ENCODE peak calls at places on chromosomes 16 and 17, in six cellular contexts. H is effector memory CD4-positive, alpha-beta T cell; N is CD8-positive, alpha-beta T cell; E is upper lobe of left lung; R is heart right ventricle; F is brain microvascular endothelial cell. L is an unnamed sample.

GRCh38 chr16:80710918-80711317 is 93.5 kb downstream of the CDYL2 start:
- DNase-seq in E (no peak), R (no peak), F (no peak), N (no peak), H (no peak), L (no peak)

GRCh38 chr17:2849327-2849670 is 53.1 kb downstream of the RAP1GAP2 start:
- DNase-seq in H (no peak), R (no peak), E (no peak), F (no peak), N (no peak), L (peak; percentile 88)

GRCh38 chr17:2594657-2595085 is 1.2 kb downstream of the PAFAH1B1 start:
- DNase-seq in E (no peak), N (no peak), F (no peak), H (no peak), R (no peak), L (no peak)

GRCh38 chr16:74448990-74449389 is 27.7 kb upstream of the CLEC18B start:
- DNase-seq in E (peak; percentile 70), F (peak; percentile 83), R (peak; percentile 37), N (no peak), H (no peak), L (peak; percentile 56)

GRCh38 chr17:81821603-81822311 is 11.3 kb downstream of the MCRIP1 start:
- DNase-seq in F (peak; percentile 35), N (no peak), E (peak; percentile 91), H (no peak), R (peak; percentile 85), L (no peak)

GRCh38 chr17:3748576-3748975 is 24.9 kb downstream of the HASPIN start:
- DNase-seq in F (no peak), N (no peak), H (no peak), R (no peak), E (no peak), L (no peak)

GRCh38 chr16:57971848-57972247 is 920 bp upstream of the CNGB1 start:
- DNase-seq in F (no peak), N (no peak), E (no peak), H (no peak), R (no peak), L (no peak)

GRCh38 chr17:19867094-19867653 is 562 bp downstream of the ULK2 start:
- DNase-seq in R (peak; percentile 72), H (peak; percentile 8), F (peak; percentile 29), E (peak; percentile 83), N (peak; percentile 77), L (no peak)

GRCh38 chr17:58352843-58353719 is 1.1 kb upstream of the SUPT4H1 start:
- DNase-seq in R (peak; percentile 32), H (no peak), N (peak; percentile 59), E (peak; percentile 52), F (peak; percentile 37), L (no peak)

GRCh38 chr16:6682142-6682811 is 650.4 kb upstream of the RBFOX1 start:
- DNase-seq in N (no peak), H (no peak), R (peak; percentile 13), E (peak; percentile 35), F (no peak), L (no peak)

GRCh38 chr16:30637952-30638351 is 12.8 kb upstream of the PRR14 start:
- DNase-seq in E (no peak), F (peak; percentile 42), N (no peak), R (no peak), H (no peak), L (no peak)

DNA sequence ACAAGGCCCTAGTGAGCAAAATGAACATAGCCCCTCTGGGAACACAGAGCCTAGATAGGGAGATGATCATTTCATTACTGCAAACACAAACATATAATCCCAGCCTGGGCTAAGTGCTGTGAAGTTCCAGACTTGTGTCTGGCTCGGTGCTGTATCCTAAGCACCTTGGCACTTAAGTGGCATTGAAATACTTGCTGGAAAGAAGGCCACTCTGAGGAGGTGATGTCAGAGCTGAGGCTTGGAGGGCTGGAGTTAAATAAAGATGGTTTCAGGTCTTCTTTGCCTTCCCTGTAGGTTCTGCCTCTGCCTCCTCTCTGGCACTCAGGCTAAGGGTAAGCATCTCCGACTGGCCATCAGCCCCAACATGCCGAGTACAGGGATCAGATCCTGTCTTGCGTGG is 2.4 kb upstream of the CACNA1G start:
- DNase-seq in H (no peak), N (no peak), E (no peak), F (no peak), R (no peak), L (no peak)
- H3K27me3 ChIP-seq in H (peaks cover 45% of the 10 kb centered on the region), N (peaks cover 24% of the 10 kb centered on the region), E (peaks cover 41% of the 10 kb centered on the region), F (peaks cover 48% of the 10 kb centered on the region), R (peaks cover 48% of the 10 kb centered on the region), L (peaks cover 57% of the 10 kb centered on the region)

GRCh38 chr17:79220715-79221291 is 146.2 kb downstream of the ENGASE start:
- DNase-seq in R (no peak), F (no peak), E (no peak), H (no peak), N (no peak), L (no peak)
- H3K4me3 ChIP-seq in R (no peak overlapping the region), F (no peak overlapping the region), E (no peak overlapping the region), H (peak overlapping the region; percentile 17), N (peak overlapping the region; percentile 33), L (no peak overlapping the region)

GRCh38 chr17:28368306-28368831 is 1.7 kb downstream of the VTN start:
- DNase-seq in H (no peak), E (no peak), N (no peak), R (no peak), F (no peak), L (no peak)
- H3K27me3 ChIP-seq in H (no peaks in the 10 kb centered on the region), E (no peaks in the 10 kb centered on the region), N (no peaks in the 10 kb centered on the region), R (no peaks in the 10 kb centered on the region), F (no peaks in the 10 kb centered on the region), L (peaks cover 11% of the 10 kb centered on the region)

GRCh38 chr17:47708864-47709541 is 15.0 kb downstream of the TBKBP1 start:
- DNase-seq in H (no peak), R (peak; percentile 66), N (no peak), F (no peak), E (no peak), L (no peak)
- H3K4me3 ChIP-seq in H (no peak overlapping the region), R (peak overlapping the region; percentile 36), N (no peak overlapping the region), F (no peak overlapping the region), E (peak overlapping the region; percentile 33), L (no peak overlapping the region)

GRCh38 chr17:76631821-76632565 is 11.6 kb downstream of the ST6GALNAC1 start:
- DNase-seq in F (no peak), E (peak; percentile 82), H (no peak), R (no peak), N (peak; percentile 54), L (no peak)
- H3K27me3 ChIP-seq in F (no peaks in the 10 kb centered on the region), E (no peaks in the 10 kb centered on the region), H (no peaks in the 10 kb centered on the region), R (no peaks in the 10 kb centered on the region), N (no peaks in the 10 kb centered on the region), L (no peaks in the 10 kb centered on the region)

GRCh38 chr16:49839462-49839825 is 16.5 kb downstream of the ZNF423 start:
- DNase-seq in N (no peak), E (no peak), F (no peak), H (no peak), R (no peak), L (no peak)
- H3K4me3 ChIP-seq in N (no peak overlapping the region), E (no peak overlapping the region), F (no peak overlapping the region), H (no peak overlapping the region), R (no peak overlapping the region), L (no peak overlapping the region)

DNA sequence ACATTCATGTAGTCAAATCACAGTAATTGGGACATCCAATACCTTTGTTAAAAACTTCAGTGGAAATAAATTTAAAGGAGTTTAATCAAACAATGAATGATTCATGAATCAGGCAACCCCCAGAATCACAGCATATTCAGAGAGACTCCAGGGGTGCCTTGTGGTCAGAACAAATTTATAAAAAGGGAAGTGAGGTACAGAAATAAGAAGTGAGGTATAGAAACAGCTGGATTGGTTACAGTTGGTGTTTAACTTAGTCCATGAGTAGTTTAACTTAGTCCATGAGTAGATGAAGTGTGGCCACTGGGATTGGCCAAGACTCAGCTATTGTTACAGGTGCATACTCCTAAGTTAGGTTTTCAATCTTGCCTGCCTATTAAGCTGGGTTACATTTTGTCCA is 25.1 kb downstream of the TMEM98 start:
- DNase-seq in F (no peak), R (no peak), E (no peak), N (no peak), H (no peak), L (no peak)
- H3K27me3 ChIP-seq in F (no peaks in the 10 kb centered on the region), R (peaks cover 7% of the 10 kb centered on the region), E (no peaks in the 10 kb centered on the region), N (no peaks in the 10 kb centered on the region), H (no peaks in the 10 kb centered on the region), L (no peaks in the 10 kb centered on the region)

GRCh38 chr16:11472410-11472809 is 114.3 kb downstream of the LITAF start:
- DNase-seq in R (no peak), F (no peak), N (no peak), H (no peak), E (no peak), L (no peak)

GRCh38 chr16:11471548-11471947 is 115.2 kb downstream of the LITAF start:
- DNase-seq in N (no peak), E (no peak), H (no peak), F (no peak), R (no peak), L (no peak)

GRCh38 chr16:11473728-11474127 is 113.0 kb downstream of the LITAF start:
- DNase-seq in H (no peak), E (no peak), F (no peak), R (no peak), N (no peak), L (no peak)

GRCh38 chr16:11472851-11473250 is 113.9 kb downstream of the LITAF start:
- DNase-seq in N (no peak), R (no peak), H (no peak), E (no peak), F (no peak), L (no peak)

DNA sequence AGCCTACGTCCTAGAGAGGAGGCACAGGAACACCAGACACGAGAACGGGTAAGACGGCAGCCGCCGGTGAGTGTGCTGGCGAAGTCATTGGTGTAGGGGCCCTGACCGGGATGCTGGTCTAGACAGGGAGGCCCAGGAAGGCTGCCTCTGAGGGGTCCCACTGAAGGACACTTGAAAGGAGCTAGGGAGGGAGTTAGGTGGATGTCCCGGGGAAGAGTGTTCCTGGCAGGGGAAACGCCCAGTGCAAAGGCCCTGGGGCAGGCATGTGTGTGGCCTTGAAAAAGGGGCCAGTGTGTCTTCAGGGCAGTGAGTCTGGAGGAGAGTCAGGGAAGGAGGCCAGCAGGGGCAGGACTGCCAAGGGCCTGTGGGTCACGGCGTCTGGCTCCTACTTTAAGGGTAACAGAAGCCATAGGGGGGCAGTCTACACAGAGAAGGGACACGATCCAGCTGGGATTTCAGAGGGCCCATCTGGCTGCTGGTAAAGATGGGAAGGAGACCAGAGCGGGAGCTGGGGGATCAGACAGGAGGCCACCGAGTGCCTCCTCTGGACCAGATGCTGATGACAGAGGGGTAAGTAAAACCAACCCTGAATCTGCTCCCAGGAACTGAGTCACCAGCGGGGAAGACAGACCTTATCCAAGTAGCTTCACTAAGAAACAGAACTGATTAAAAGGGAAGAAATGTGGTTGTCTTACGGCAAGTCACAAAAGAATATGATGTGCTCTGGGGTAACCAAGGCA is 115.9 kb downstream of the LITAF start:
- DNase-seq in E (no peak), R (no peak), N (no peak), F (peak; percentile 16), H (no peak), L (no peak)
- H3K4me3 ChIP-seq in E (no peak overlapping the region), R (no peak overlapping the region), N (no peak overlapping the region), F (no peak overlapping the region), H (no peak overlapping the region), L (no peak overlapping the region)

DNA sequence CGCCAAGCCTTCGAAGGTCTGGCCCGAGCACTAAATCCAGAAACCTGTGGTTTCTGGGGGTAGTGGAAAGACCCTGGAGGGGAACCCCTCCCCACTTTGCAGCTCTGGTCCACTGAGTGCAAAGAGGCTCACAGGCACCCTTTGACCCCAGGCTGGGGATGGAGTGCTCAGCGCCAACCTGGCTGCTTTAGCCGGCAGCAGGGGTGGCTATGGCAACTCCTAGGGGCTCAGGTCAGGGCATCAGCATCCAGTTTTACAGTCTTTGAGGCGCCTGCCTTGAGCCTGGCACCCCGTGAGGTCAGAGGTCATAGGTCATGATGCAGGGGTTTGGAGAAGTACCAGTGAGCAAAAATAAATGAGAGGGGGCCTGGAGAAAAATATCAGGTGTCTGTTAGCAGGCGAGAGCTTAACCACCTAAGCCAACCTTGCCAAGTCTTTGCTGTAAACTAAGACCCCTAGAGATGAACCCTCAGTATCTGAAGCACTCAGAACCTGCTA is 17.9 kb downstream of the CA7 start:
- DNase-seq in R (no peak), H (no peak), N (no peak), E (no peak), F (no peak), L (no peak)
- H3K27me3 ChIP-seq in R (no peaks in the 10 kb centered on the region), H (no peaks in the 10 kb centered on the region), N (no peaks in the 10 kb centered on the region), E (no peaks in the 10 kb centered on the region), F (no peaks in the 10 kb centered on the region), L (no peaks in the 10 kb centered on the region)

L was measured in kidney epithelial cell.